ENCODE peak calls at places on chromosomes 7 and 10, in five cellular contexts. M, N, E, L and Y are unnamed samples.

GRCh38 chr10:119350529-119351001 is 143.2 kb downstream of the GRK5 start:
- DNase-seq in N (no peak), L (no peak), E (peak; percentile 74), M (peak; percentile 38), Y (no peak)

GRCh38 chr7:151592868-151593486 is 73.3 kb upstream of the RHEB start:
- DNase-seq in N (no peak), E (peak; percentile 99), L (peak; percentile 95), M (no peak), Y (peak; percentile 98)

GRCh38 chr7:100642534-100642907 is 1.2 kb upstream of the TFR2 start:
- DNase-seq in L (no peak), M (no peak), E (no peak), N (no peak), Y (peak; percentile 85)

GRCh38 chr7:36758879-36759278 is 34.6 kb upstream of the AOAH start:
- DNase-seq in E (no peak), N (no peak), M (no peak), L (no peak), Y (no peak)

GRCh38 chr10:5893321-5893720 is 3.3 kb downstream of the FBH1 start:
- DNase-seq in L (no peak), N (no peak), M (no peak), E (no peak), Y (no peak)

GRCh38 chr7:121172484-121172883 is 156.3 kb upstream of the WNT16 start:
- DNase-seq in M (no peak), E (no peak), N (no peak), L (no peak), Y (no peak)

GRCh38 chr7:26813426-26813825 is 51.0 kb downstream of the SKAP2 start:
- DNase-seq in E (peak; percentile 73), L (no peak), M (no peak), N (no peak), Y (no peak)

GRCh38 chr7:45252248-45252647 is 94.7 kb downstream of the RAMP3 start:
- DNase-seq in M (no peak), L (no peak), E (no peak), N (no peak), Y (no peak)

GRCh38 chr10:25068152-25069058 is 52.0 kb downstream of the THNSL1 start:
- DNase-seq in M (no peak), E (peak; percentile 82), L (peak; percentile 100), N (no peak), Y (peak; percentile 89)

GRCh38 chr10:91976324-91977051 is 52.9 kb downstream of the BTAF1 start:
- DNase-seq in M (no peak), E (no peak), L (no peak), N (no peak), Y (no peak)

GRCh38 chr7:134562136-134562535 is 13.2 kb downstream of the AKR1B15 start:
- DNase-seq in M (no peak), L (peak; percentile 77), N (no peak), E (peak; percentile 85), Y (peak; percentile 52)

GRCh38 chr10:122301055-122301810 is 30.1 kb downstream of the BTBD16 start:
- DNase-seq in M (no peak), L (no peak), N (peak; percentile 33), E (peak; percentile 96), Y (peak; percentile 90)

GRCh38 chr7:4216016-4216415 is 466.1 kb upstream of the FOXK1 start:
- DNase-seq in M (no peak), E (no peak), N (no peak), L (peak; percentile 49), Y (peak; percentile 41)

GRCh38 chr7:194996-195829 is 2.8 kb downstream of the FAM20C start:
- DNase-seq in E (peak; percentile 55), L (no peak), N (peak; percentile 23), M (no peak), Y (peak; percentile 96)

GRCh38 chr7:105979405-105979804 is 16.3 kb downstream of the CDHR3 start:
- DNase-seq in N (no peak), M (no peak), E (no peak), L (no peak), Y (no peak)

GRCh38 chr7:101494602-101495329 is 132.1 kb downstream of the COL26A1 start:
- DNase-seq in M (no peak), N (no peak), L (no peak), E (peak; percentile 8), Y (no peak)

GRCh38 chr10:129075936-129076335 is 391.1 kb upstream of the MGMT start:
- DNase-seq in M (no peak), E (no peak), L (no peak), N (no peak), Y (no peak)

GRCh38 chr10:114372179-114372578 is 32.1 kb downstream of the AFAP1L2 start:
- DNase-seq in E (no peak), M (no peak), N (no peak), L (no peak), Y (no peak)

GRCh38 chr10:71651953-71652352 is 67.6 kb downstream of the C10orf105 start:
- DNase-seq in N (no peak), L (no peak), E (no peak), M (no peak), Y (no peak)

GRCh38 chr10:68301790-68302502 is 29.9 kb upstream of the HNRNPH3 start:
- DNase-seq in E (peak; percentile 60), N (no peak), L (peak; percentile 43), M (no peak), Y (peak; percentile 67)

GRCh38 chr7:135991322-135991721 is 14.2 kb upstream of the MTPN start:
- DNase-seq in L (peak; percentile 38), N (no peak), M (no peak), E (no peak), Y (no peak)

GRCh38 chr10:118768041-118768933 is 13.5 kb upstream of the CACUL1 start:
- DNase-seq in N (no peak), M (no peak), E (no peak), L (peak; percentile 25), Y (no peak)

GRCh38 chr7:131674131-131674530 is 117.7 kb upstream of the PODXL start:
- DNase-seq in N (no peak), E (no peak), L (no peak), M (no peak), Y (no peak)

GRCh38 chr10:44389150-44389549 is 4.3 kb upstream of the CXCL12 start:
- DNase-seq in L (no peak), M (no peak), E (no peak), N (no peak), Y (peak; percentile 8)

GRCh38 chr7:128318696-128319095 is 25.0 kb downstream of the RBM28 start:
- DNase-seq in L (no peak), N (no peak), E (no peak), M (no peak), Y (no peak)

GRCh38 chr7:128322040-128322643 is 21.6 kb downstream of the RBM28 start:
- DNase-seq in N (no peak), M (no peak), E (peak; percentile 28), L (peak; percentile 44), Y (peak; percentile 73)

GRCh38 chr7:128323489-128324362 is 20.0 kb downstream of the RBM28 start:
- DNase-seq in L (peak; percentile 11), E (peak; percentile 16), N (no peak), M (no peak), Y (no peak)

GRCh38 chr7:128324363-128324680 is 19.4 kb downstream of the RBM28 start:
- DNase-seq in E (no peak), L (no peak), M (no peak), N (no peak), Y (no peak)

DNA sequence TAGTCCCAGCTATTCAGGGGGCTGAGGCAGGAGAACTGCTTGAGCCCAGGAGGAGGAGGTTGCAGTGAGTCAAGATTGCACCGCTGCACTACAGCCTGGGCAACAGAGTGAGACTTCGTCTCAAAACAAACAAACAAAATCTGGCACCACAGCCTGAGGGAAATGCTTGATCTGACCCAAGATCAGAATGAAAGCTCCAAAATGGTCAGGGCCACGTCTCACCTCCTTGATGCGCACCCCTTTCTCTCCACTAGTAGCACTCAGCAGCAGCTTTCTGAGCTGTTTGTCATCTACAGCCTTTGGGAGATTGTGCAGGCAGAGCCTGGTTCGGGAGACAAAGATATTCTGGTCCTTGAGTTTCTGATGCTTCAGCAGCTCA is 22.7 kb downstream of the RBM28 start:
- DNase-seq in M (no peak), E (no peak), N (no peak), L (no peak), Y (no peak)
- H3K27me3 ChIP-seq in M (no peaks in the 10 kb centered on the region), E (no peaks in the 10 kb centered on the region), N (no peaks in the 10 kb centered on the region), L (no peaks in the 10 kb centered on the region), Y (no peaks in the 10 kb centered on the region)

DNA sequence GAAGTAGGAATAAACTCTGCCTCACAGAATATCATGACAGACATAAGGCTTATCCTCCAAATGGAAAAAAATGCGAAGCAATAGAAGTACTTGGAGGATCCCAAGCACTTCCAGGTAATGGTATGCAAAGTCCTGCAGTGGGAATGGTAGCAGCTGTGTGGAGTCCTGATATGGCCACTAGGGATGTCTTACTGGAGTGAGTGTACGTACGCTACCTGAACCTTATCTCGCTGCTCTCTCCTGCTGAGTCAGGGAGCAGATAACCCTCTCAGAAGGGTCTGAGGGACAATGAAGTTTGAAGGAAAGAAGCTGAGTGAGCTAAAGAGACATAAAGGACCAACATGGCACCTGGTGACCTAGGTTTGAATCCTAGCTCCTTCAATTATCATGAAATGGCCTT is 42.2 kb downstream of the CH25H start:
- DNase-seq in N (no peak), M (no peak), L (no peak), E (no peak), Y (no peak)
- H3K4me1 ChIP-seq in N (no peaks in the 10 kb centered on the region), M (no peaks in the 10 kb centered on the region), L (no peaks in the 10 kb centered on the region), E (no peaks in the 10 kb centered on the region), Y (peaks cover 19% of the 10 kb centered on the region)

DNA sequence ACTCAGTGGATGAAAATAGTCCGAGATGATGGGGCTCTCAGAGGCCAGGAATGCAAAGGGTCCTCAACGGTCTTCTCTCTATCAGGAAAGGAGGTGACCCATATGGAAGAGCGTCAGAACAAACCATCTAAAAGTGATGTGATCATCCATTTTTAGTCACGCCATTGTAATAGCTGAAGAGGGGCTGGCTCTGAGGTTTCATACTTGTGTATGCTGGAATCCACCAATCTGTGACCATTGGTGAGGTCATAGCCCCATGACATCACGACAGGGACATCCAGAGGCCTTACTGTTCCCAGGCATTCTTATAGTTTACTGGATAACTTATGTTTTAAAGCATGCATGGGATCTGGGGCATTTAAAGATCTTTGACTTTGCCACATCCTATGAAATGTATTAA is 83.6 kb downstream of the C10orf90 start:
- DNase-seq in N (no peak), L (no peak), E (peak; percentile 39), M (no peak), Y (no peak)
- H3K27me3 ChIP-seq in N (no peaks in the 10 kb centered on the region), L (no peaks in the 10 kb centered on the region), E (peaks cover 8% of the 10 kb centered on the region), M (no peaks in the 10 kb centered on the region), Y (peaks cover 57% of the 10 kb centered on the region)

GRCh38 chr7:148699772-148700629 is 1.3 kb downstream of the CUL1 start:
- DNase-seq in E (peak; percentile 48), M (no peak), N (no peak), L (peak; percentile 33), Y (peak; percentile 84)

GRCh38 chr7:148700693-148701092 is 2.0 kb downstream of the CUL1 start:
- DNase-seq in L (peak; percentile 50), M (no peak), E (peak; percentile 56), N (no peak), Y (no peak)

GRCh38 chr7:148702876-148703670 is 4.4 kb downstream of the CUL1 start:
- DNase-seq in L (peak; percentile 13), M (no peak), N (no peak), E (no peak), Y (no peak)

GRCh38 chr7:148699024-148699771 is 495 bp downstream of the CUL1 start:
- DNase-seq in E (peak; percentile 38), L (peak; percentile 35), N (peak; percentile 33), M (peak; percentile 79), Y (peak; percentile 92)

DNA sequence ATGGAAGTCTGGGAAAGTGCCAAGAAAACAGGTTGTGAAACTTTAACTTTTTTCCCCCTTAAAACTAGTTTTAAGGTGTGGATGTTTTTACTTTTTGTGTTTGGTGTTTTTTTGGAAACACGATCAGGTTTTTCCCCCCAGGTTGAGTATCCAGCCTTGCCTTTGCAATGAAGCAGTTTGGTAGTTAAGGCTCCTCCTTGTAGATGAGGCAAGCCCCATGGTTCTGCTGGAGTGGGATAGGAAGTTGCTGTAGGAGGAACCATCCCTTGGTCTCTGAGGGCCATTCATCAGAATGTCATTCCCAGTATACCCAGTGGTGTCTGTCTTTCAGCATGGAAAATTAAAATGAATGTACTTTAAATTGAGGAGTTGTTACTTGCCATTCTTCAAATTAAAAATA is 2.7 kb downstream of the CUL1 start:
- DNase-seq in L (peak; percentile 8), N (no peak), E (no peak), M (no peak), Y (no peak)
- H3K4me1 ChIP-seq in L (peaks cover 35% of the 10 kb centered on the region), N (peaks cover 74% of the 10 kb centered on the region), E (peaks cover 28% of the 10 kb centered on the region), M (peaks cover 20% of the 10 kb centered on the region), Y (peaks cover 28% of the 10 kb centered on the region)